ENCODE peak calls at places on chromosomes 1 and 21, in nine cellular contexts. K, L, I, J, V, E, H, Y and O are unnamed samples.
A peak's percentile ranks its signal among the peaks of the same experiment; 100 is the strongest.

GRCh38 chr1:213686983-213687382 is 300.8 kb upstream of the PROX1 start:
- DNase-seq in K (no peak), L (no peak), I (no peak), J (no peak), V (no peak), E (no peak), H (no peak), Y (no peak), O (no peak)

GRCh38 chr1:209150114-209150513 is 433.4 kb upstream of the CAMK1G start:
- DNase-seq in K (peak; percentile 39), L (no peak), I (no peak), J (no peak), V (no peak), E (peak; percentile 39), H (peak; percentile 26), Y (no peak), O (no peak)

GRCh38 chr1:51622455-51622913 is 5.6 kb downstream of the OSBPL9 start:
- DNase-seq in K (no peak), L (peak; percentile 21), I (peak; percentile 58), J (no peak), V (no peak), E (peak; percentile 78), H (peak; percentile 86), Y (peak; percentile 64), O (peak; percentile 41)

GRCh38 chr1:26529655-26530539 is at the start of gene RPS6KA1:
- DNase-seq in K (peak; percentile 78), L (peak; percentile 78), I (peak; percentile 49), J (peak; percentile 99), V (peak; percentile 75), E (no peak), H (no peak), Y (peak; percentile 82), O (no peak)

GRCh38 chr1:27473755-27474154 is 16.2 kb downstream of the WASF2 start:
- DNase-seq in K (no peak), L (no peak), I (no peak), J (no peak), V (no peak), E (no peak), H (no peak), Y (no peak), O (no peak)

GRCh38 chr1:167748901-167749300 is 27.1 kb downstream of the MPZL1 start:
- DNase-seq in K (no peak), L (no peak), I (no peak), J (no peak), V (no peak), E (peak; percentile 62), H (no peak), Y (no peak), O (no peak)

GRCh38 chr1:26295194-26296138 is 11.0 kb downstream of the UBXN11 start:
- DNase-seq in K (no peak), L (no peak), I (no peak), J (no peak), V (no peak), E (no peak), H (no peak), Y (no peak), O (no peak)

GRCh38 chr1:1577367-1578011 is 2.8 kb upstream of the SSU72 start:
- DNase-seq in K (no peak), L (no peak), I (no peak), J (no peak), V (no peak), E (no peak), H (no peak), Y (no peak), O (no peak)

GRCh38 chr1:108877858-108878257 is 1.1 kb downstream of the GPSM2 start:
- DNase-seq in K (no peak), L (no peak), I (no peak), J (peak; percentile 30), V (no peak), E (no peak), H (no peak), Y (no peak), O (no peak)

GRCh38 chr21:45457161-45457831 is 52.3 kb downstream of the COL18A1 start:
- DNase-seq in K (no peak), L (no peak), I (no peak), J (no peak), V (no peak), E (no peak), H (no peak), Y (no peak), O (no peak)

GRCh38 chr1:64038965-64039926 is 164.2 kb upstream of the UBE2U start:
- DNase-seq in K (peak; percentile 24), L (peak; percentile 34), I (peak; percentile 37), J (peak; percentile 61), V (no peak), E (peak; percentile 99), H (peak; percentile 94), Y (peak; percentile 46), O (no peak)

GRCh38 chr1:154479764-154480421 is 22.1 kb upstream of the TDRD10 start:
- DNase-seq in K (peak; percentile 54), L (peak; percentile 73), I (peak; percentile 69), J (peak; percentile 84), V (peak; percentile 71), E (peak; percentile 51), H (peak; percentile 25), Y (peak; percentile 54), O (no peak)

GRCh38 chr21:42820513-42821465 is 58.5 kb downstream of the WDR4 start:
- DNase-seq in K (no peak), L (no peak), I (no peak), J (no peak), V (no peak), E (no peak), H (no peak), Y (no peak), O (no peak)

GRCh38 chr1:207841907-207842306 is 69.0 kb downstream of the CD34 start:
- DNase-seq in K (no peak), L (no peak), I (no peak), J (no peak), V (no peak), E (no peak), H (no peak), Y (no peak), O (no peak)

GRCh38 chr1:207838156-207839082 is 72.5 kb downstream of the CD34 start:
- DNase-seq in K (no peak), L (peak; percentile 85), I (peak; percentile 80), J (no peak), V (peak; percentile 79), E (no peak), H (no peak), Y (no peak), O (no peak)

GRCh38 chr1:207839083-207839413 is 71.9 kb downstream of the CD34 start:
- DNase-seq in K (no peak), L (no peak), I (no peak), J (no peak), V (no peak), E (no peak), H (no peak), Y (no peak), O (no peak)

GRCh38 chr1:207841318-207841717 is 69.6 kb downstream of the CD34 start:
- DNase-seq in K (no peak), L (no peak), I (no peak), J (no peak), V (no peak), E (no peak), H (no peak), Y (no peak), O (no peak)

GRCh38 chr1:207840380-207840779 is 70.5 kb downstream of the CD34 start:
- DNase-seq in K (no peak), L (no peak), I (no peak), J (no peak), V (no peak), E (no peak), H (no peak), Y (no peak), O (no peak)
- TF ChIP-seq CTCF in K (no peak), L (no peak), I (no peak), J (no peak), V (no peak), E (no peak), H (peak; percentile 2), Y (peak; percentile 39), O (no peak)

GRCh38 chr1:248863011-248863881 is 4.4 kb upstream of the ZNF692 start:
- DNase-seq in K (peak; percentile 77), L (peak; percentile 93), I (peak; percentile 85), J (peak; percentile 90), V (peak; percentile 87), E (peak; percentile 46), H (no peak), Y (peak; percentile 82), O (peak; percentile 74)
- TF ChIP-seq CTCF in K (no peak), L (no peak), I (no peak), J (no peak), V (no peak), E (no peak), H (no peak), Y (no peak), O (no peak)

GRCh38 chr1:205856433-205856832 is 6.5 kb upstream of the PM20D1 start:
- DNase-seq in K (no peak), L (no peak), I (no peak), J (no peak), V (no peak), E (no peak), H (no peak), Y (no peak), O (no peak)

GRCh38 chr1:205861540-205861939 is 11.6 kb upstream of the PM20D1 start:
- DNase-seq in K (no peak), L (no peak), I (no peak), J (no peak), V (no peak), E (no peak), H (no peak), Y (no peak), O (no peak)

GRCh38 chr1:205852969-205853368 is 3.0 kb upstream of the PM20D1 start:
- DNase-seq in K (no peak), L (no peak), I (no peak), J (no peak), V (no peak), E (no peak), H (no peak), Y (no peak), O (no peak)

DNA sequence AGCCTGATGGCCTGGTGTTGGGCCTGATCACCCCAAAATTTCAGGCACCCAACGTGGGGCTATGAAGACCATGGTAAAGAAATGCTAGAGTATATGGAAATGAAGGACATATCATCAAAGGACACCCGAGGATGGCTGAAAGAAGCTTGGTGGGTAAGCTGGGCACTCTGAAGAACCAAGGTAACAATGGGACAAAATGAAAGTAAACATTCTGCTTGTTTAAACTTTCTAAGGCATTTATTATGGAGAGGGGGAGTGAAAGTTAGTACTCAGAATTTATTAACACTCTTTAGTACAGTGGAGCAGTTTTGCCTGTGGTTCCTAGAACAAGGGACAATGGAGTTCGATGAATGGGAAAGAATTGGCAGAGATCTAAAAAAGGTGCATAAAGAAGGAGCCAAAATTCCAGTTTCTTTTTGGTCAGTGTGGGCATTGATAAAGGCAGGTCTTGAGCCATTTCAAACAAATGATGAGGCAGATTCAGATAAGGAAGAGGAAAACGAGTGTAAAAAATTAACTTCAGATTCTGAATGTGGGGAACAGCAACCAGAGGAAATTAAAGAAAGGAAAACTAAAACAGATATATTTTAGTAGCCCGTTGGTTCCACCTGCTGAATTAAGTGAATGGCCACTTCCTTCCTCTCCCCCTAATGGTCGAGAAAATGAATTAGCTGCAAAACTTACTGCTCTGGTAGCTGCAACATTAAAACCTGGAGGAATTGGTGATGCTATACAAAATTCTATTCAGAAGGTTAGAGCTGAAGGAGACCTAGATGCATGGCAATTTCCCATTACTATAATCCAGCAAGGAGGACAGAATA is 8.4 kb upstream of the PM20D1 start:
- DNase-seq in K (no peak), L (no peak), I (no peak), J (no peak), V (no peak), E (no peak), H (no peak), Y (no peak), O (no peak)
- TF ChIP-seq CTCF in K (no peak), L (peak; percentile 54), I (no peak), J (no peak), V (no peak), E (no peak), H (no peak), Y (no peak), O (no peak)

GRCh38 chr1:178055093-178055492 is 38.8 kb upstream of the RASAL2 start:
- DNase-seq in K (peak; percentile 59), L (peak; percentile 40), I (no peak), J (peak; percentile 52), V (no peak), E (no peak), H (no peak), Y (peak; percentile 75), O (no peak)
- TF ChIP-seq CTCF in K (no peak), L (no peak), I (peak; percentile 8), J (peak; percentile 47), V (no peak), E (no peak), H (peak; percentile 20), Y (peak; percentile 65), O (no peak)